ENCODE peak calls at places on chromosomes 13 and 19, in ten cellular contexts. O, X, U, I, Z, T, Q, R, S and K are unnamed samples.

GRCh38 chr13:38582133-38582532 is 104.7 kb upstream of the FREM2 start:
- DNase-seq in O (no peak), X (no peak), U (peak), I (no peak), Z (no peak), T (peak), Q (no peak), R (peak), S (peak), K (no peak)

GRCh38 chr19:54152267-54152666 is 7.3 kb downstream of the LENG1 start:
- DNase-seq in O (no peak), X (no peak), U (no peak), I (no peak), Z (no peak), T (no peak), Q (no peak), R (no peak), S (no peak), K (no peak)

GRCh38 chr13:88526186-88526852 is 855.1 kb downstream of the SLITRK5 start:
- DNase-seq in O (no peak), X (no peak), U (no peak), I (no peak), Z (no peak), T (no peak), Q (no peak), R (no peak), S (no peak), K (no peak)

GRCh38 chr13:36700170-36700569 is 26.4 kb downstream of the SERTM1 start:
- DNase-seq in O (no peak), X (no peak), U (no peak), I (no peak), Z (no peak), T (no peak), Q (no peak), R (no peak), S (no peak), K (no peak)

GRCh38 chr13:106570354-106570822 is 2.5 kb upstream of the ARGLU1 start:
- DNase-seq in O (peak), X (no peak), U (peak), I (peak), Z (peak), T (peak), Q (no peak), R (peak), S (no peak), K (peak)

GRCh38 chr19:40461669-40462221 is 3.8 kb downstream of the BLVRB start:
- DNase-seq in O (no peak), X (no peak), U (no peak), I (no peak), Z (peak), T (no peak), Q (peak), R (no peak), S (no peak), K (peak)

GRCh38 chr13:86567119-86567518 is 767.9 kb upstream of the SLITRK6 start:
- DNase-seq in O (no peak), X (no peak), U (no peak), I (no peak), Z (no peak), T (no peak), Q (no peak), R (no peak), S (no peak), K (no peak)

GRCh38 chr19:38076337-38076736 is 147.7 kb downstream of the DPF1 start:
- DNase-seq in O (no peak), X (no peak), U (no peak), I (no peak), Z (no peak), T (no peak), Q (no peak), R (no peak), S (no peak), K (no peak)

GRCh38 chr19:32858155-32858554 is 11.4 kb downstream of the SLC7A9 start:
- DNase-seq in O (no peak), X (no peak), U (no peak), I (no peak), Z (no peak), T (no peak), Q (no peak), R (no peak), S (no peak), K (no peak)

GRCh38 chr19:57708641-57709354 is at the start of gene ZNF154:
- DNase-seq in O (peak), X (peak), U (no peak), I (peak), Z (peak), T (peak), Q (peak), R (peak), S (no peak), K (peak)

GRCh38 chr13:44004881-44005280 is 125.2 kb downstream of the LACC1 start:
- DNase-seq in O (no peak), X (no peak), U (no peak), I (no peak), Z (no peak), T (no peak), Q (no peak), R (peak), S (no peak), K (no peak)

GRCh38 chr19:30898353-30899103 is 450.7 kb downstream of the TSHZ3 start:
- DNase-seq in O (no peak), X (no peak), U (no peak), I (no peak), Z (no peak), T (no peak), Q (no peak), R (no peak), S (no peak), K (no peak)

GRCh38 chr13:46521486-46521885 is 31.5 kb upstream of the LRCH1 start:
- DNase-seq in O (no peak), X (no peak), U (no peak), I (no peak), Z (no peak), T (no peak), Q (no peak), R (no peak), S (no peak), K (no peak)

GRCh38 chr13:34627905-34628682 is 314.0 kb upstream of the NBEA start:
- DNase-seq in O (no peak), X (no peak), U (no peak), I (no peak), Z (no peak), T (no peak), Q (no peak), R (no peak), S (no peak), K (no peak)

GRCh38 chr13:114257014-114257413 is 22.3 kb downstream of the CDC16 start:
- DNase-seq in O (no peak), X (no peak), U (no peak), I (no peak), Z (no peak), T (no peak), Q (no peak), R (no peak), S (no peak), K (no peak)

GRCh38 chr13:31115616-31116015 is 46.1 kb downstream of the HSPH1 start:
- DNase-seq in O (no peak), X (no peak), U (no peak), I (no peak), Z (no peak), T (no peak), Q (no peak), R (peak), S (no peak), K (no peak)

GRCh38 chr19:11201791-11202190 is 4.4 kb upstream of the KANK2 start:
- DNase-seq in O (no peak), X (no peak), U (no peak), I (no peak), Z (no peak), T (no peak), Q (no peak), R (no peak), S (no peak), K (no peak)

GRCh38 chr19:46311444-46311843 is 14.6 kb downstream of the HIF3A start:
- DNase-seq in O (no peak), X (no peak), U (no peak), I (no peak), Z (no peak), T (no peak), Q (no peak), R (no peak), S (no peak), K (no peak)

GRCh38 chr13:37037231-37037630 is 22.3 kb downstream of the SUPT20H start:
- DNase-seq in O (no peak), X (no peak), U (no peak), I (no peak), Z (no peak), T (no peak), Q (no peak), R (no peak), S (no peak), K (no peak)

GRCh38 chr13:48859168-48860105 is 116.3 kb upstream of the FNDC3A start:
- DNase-seq in O (no peak), X (no peak), U (no peak), I (no peak), Z (peak), T (no peak), Q (no peak), R (no peak), S (no peak), K (no peak)

GRCh38 chr19:5102520-5102919 is 133.6 kb downstream of the KDM4B start:
- DNase-seq in O (no peak), X (no peak), U (no peak), I (no peak), Z (no peak), T (no peak), Q (no peak), R (no peak), S (no peak), K (no peak)

GRCh38 chr13:113742445-113743120 is 16.4 kb upstream of the TMEM255B start:
- DNase-seq in O (no peak), X (no peak), U (no peak), I (no peak), Z (no peak), T (no peak), Q (no peak), R (no peak), S (no peak), K (no peak)

GRCh38 chr19:12801466-12802266 is at the start of the genes PRDX2 and THSD8:
- DNase-seq in O (peak), X (peak), U (peak), I (peak), Z (peak), T (peak), Q (no peak), R (peak), S (peak), K (peak)

GRCh38 chr13:111584101-111584500 is 263.7 kb downstream of the TEX29 start:
- DNase-seq in O (no peak), X (no peak), U (peak), I (no peak), Z (peak), T (no peak), Q (no peak), R (no peak), S (no peak), K (no peak)